ENCODE peak calls at places on chromosomes 3 and 15, in six cellular contexts. K, E, G, R, F and S are unnamed samples.

GRCh38 chr3:114394551-114394950 is 100.7 kb downstream of the TIGIT start:
- DNase-seq in F (no peak), E (no peak), R (no peak), G (no peak), K (no peak), S (no peak)

GRCh38 chr3:138944842-138945645 is 1.9 kb downstream of the FOXL2 start:
- DNase-seq in F (peak), R (no peak), K (no peak), E (peak), G (no peak), S (no peak)

GRCh38 chr3:177284383-177284881 is 87.2 kb upstream of the TBL1XR1 start:
- DNase-seq in K (peak), G (no peak), R (peak), F (no peak), E (peak), S (no peak)

GRCh38 chr15:52783191-52783829 is 6.8 kb downstream of the ONECUT1 start:
- DNase-seq in G (no peak), R (no peak), K (no peak), F (no peak), E (no peak), S (no peak)

GRCh38 chr3:59247402-59247841 is 197.6 kb upstream of the CFAP20DC start:
- DNase-seq in R (no peak), F (no peak), G (peak), E (no peak), K (no peak), S (peak)

GRCh38 chr3:143247007-143247563 is 127.5 kb downstream of the CHST2 start:
- DNase-seq in K (no peak), E (no peak), G (no peak), F (no peak), R (no peak), S (no peak)

GRCh38 chr15:61184431-61184830 is 44.7 kb downstream of the RORA start:
- DNase-seq in G (no peak), F (no peak), K (no peak), E (no peak), R (no peak), S (no peak)

GRCh38 chr3:15427981-15428380 is 583 bp downstream of the EAF1 start:
- DNase-seq in E (peak), K (peak), F (peak), G (no peak), R (no peak), S (no peak)

GRCh38 chr3:191094057-191094456 is 105.0 kb upstream of the OSTN start:
- DNase-seq in G (no peak), F (no peak), K (no peak), R (no peak), E (no peak), S (no peak)

GRCh38 chr15:62506217-62506805 is 341.2 kb upstream of the C2CD4B start:
- DNase-seq in G (no peak), K (peak), R (no peak), E (no peak), F (no peak), S (peak)

GRCh38 chr3:126355251-126355650 is 2.0 kb downstream of the KLF15 start:
- DNase-seq in E (peak), R (no peak), G (no peak), F (no peak), K (no peak), S (no peak)

GRCh38 chr15:44033894-44034293 is 161.2 kb downstream of the FRMD5 start:
- DNase-seq in G (no peak), F (peak), K (no peak), R (peak), E (no peak), S (no peak)

GRCh38 chr3:10977864-10978510 is 14.6 kb upstream of the SLC6A1 start:
- DNase-seq in R (no peak), E (no peak), G (no peak), F (no peak), K (no peak), S (no peak)

GRCh38 chr3:45555666-45556065 is 38.9 kb upstream of the LIMD1 start:
- DNase-seq in E (no peak), R (no peak), K (no peak), G (no peak), F (no peak), S (no peak)

GRCh38 chr3:43964640-43965039 is 273.9 kb downstream of the ABHD5 start:
- DNase-seq in R (no peak), F (no peak), K (no peak), G (no peak), E (no peak), S (no peak)

GRCh38 chr3:123155471-123156011 is 46.2 kb upstream of the SEC22A start:
- DNase-seq in E (no peak), F (no peak), R (no peak), G (no peak), K (no peak), S (no peak)

GRCh38 chr3:40187945-40188344 is 121.6 kb upstream of the EIF1B start:
- DNase-seq in F (no peak), K (no peak), R (no peak), E (no peak), G (peak), S (peak)

GRCh38 chr3:129162729-129163579 is 2.1 kb upstream of the ISY1 start:
- DNase-seq in F (peak), E (peak), G (no peak), K (peak), R (no peak), S (no peak)

GRCh38 chr3:187064210-187065115 is 74.8 kb downstream of the RPL39L start:
- DNase-seq in G (no peak), E (no peak), F (peak), K (peak), R (no peak), S (no peak)

GRCh38 chr3:81696090-81696489 is 65.4 kb downstream of the GBE1 start:
- DNase-seq in G (no peak), F (no peak), R (no peak), K (no peak), E (no peak), S (no peak)

GRCh38 chr3:84439476-84439875 is 519.3 kb upstream of the CADM2 start:
- DNase-seq in K (no peak), R (no peak), G (no peak), E (no peak), F (no peak), S (no peak)
- TF ChIP-seq JUND in K (no peak), R (no peak), G (no peak), E (no peak), F (no peak), S (no peak)

DNA sequence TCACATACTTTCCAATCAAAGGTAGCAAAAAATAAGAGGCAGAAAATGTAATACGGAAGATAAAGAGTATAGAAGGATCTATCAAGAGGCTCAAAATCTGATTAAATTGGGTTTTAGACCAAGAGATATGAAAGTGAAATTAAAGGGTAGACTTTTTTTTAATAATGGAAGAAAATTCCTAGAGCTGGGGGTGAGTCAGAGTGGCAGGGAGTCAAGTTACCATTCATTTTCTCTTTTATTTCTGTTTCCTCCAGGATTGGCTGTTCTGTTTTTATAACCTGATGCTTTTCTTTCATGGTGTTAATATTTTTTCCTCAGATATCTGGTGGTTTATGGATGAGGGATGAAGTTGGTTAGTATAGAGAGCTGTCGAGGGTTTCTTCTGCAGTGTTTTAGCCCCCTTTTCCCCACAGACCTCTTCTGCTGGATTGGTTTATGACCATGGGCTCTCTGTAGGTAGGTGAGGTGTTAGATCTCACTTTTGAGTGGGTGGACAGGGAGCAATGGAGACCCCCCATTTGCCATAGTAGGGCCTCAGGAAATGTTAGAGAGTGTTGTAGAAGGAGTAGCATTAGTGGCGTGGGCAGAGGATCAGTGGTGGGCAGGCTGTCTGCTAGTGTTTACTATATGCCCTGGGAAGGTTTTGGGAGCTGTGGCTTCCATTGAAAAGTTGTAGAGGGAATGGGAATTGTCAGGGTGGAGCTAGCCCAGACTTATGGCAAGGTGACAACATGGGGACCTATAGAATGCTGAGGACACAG is 201.6 kb upstream of the GOLGA6L4 start:
- DNase-seq in K (no peak), F (no peak), E (no peak), G (no peak), R (no peak), S (no peak)
- TF ChIP-seq JUND in K (no peak), F (no peak), E (no peak), G (no peak), R (no peak), S (no peak)

GRCh38 chr3:37477275-37477674 is 302.9 kb upstream of the LRRFIP2 start:
- DNase-seq in E (no peak), F (peak), G (no peak), K (no peak), R (no peak), S (peak)
- TF ChIP-seq JUND in E (no peak), F (no peak), G (no peak), K (no peak), R (no peak), S (no peak)

GRCh38 chr15:65184305-65184943 is 718 bp downstream of the CLPX start:
- DNase-seq in G (no peak), E (peak), F (peak), R (no peak), K (peak), S (peak)
- TF ChIP-seq JUND in G (no peak), E (no peak), F (no peak), R (no peak), K (no peak), S (no peak)

GRCh38 chr3:130354430-130354829 is 9.0 kb downstream of the COL6A5 start:
- DNase-seq in E (peak), G (no peak), R (no peak), K (no peak), F (no peak), S (no peak)
- TF ChIP-seq JUND in E (no peak), G (no peak), R (no peak), K (no peak), F (no peak), S (no peak)

DNA sequence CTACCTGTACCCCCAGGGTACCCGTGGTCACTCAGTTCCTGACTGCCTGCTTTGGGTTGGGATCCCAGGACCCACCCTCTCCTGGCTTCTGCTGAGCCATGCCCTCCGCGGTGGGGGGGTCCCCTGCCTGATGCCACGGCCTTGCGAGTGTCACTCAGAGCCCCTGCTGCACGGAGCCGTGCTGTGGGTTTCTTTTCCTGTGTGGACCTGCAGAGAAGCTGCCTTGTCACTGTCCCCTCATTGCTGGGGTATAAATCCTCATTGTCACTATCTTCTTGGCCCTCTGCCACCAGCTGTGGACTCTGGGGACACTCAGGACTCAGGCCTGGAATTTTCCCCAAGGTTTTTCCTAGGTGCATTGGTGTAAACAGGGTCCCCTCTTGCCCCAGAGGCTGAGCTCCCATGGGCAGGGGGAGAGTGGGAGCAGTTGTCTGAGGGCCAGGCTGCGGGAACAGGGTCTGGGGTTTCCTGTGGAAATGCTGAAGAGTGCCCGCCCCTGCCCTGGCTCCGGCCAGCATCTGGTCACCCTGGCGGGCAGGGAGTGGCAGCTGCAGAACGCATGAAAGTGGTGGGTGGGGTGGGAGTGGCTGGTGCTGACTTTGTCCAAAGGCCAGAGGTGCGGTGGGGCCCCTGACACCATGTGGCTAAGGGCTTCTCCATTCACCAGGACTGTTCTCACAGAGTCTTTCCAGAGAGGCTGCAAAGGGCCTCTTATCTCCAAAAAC is 191.7 kb downstream of the GOLGA6L6 start:
- DNase-seq in G (no peak), E (no peak), F (no peak), K (no peak), R (no peak), S (no peak)
- TF ChIP-seq JUND in G (no peak), E (no peak), F (no peak), K (no peak), R (no peak), S (no peak)

GRCh38 chr15:71532994-71533393 is 277.4 kb upstream of the NR2E3 start:
- DNase-seq in R (peak), E (peak), K (peak), F (peak), G (no peak), S (peak)
- TF ChIP-seq JUND in R (no peak), E (no peak), K (no peak), F (no peak), G (no peak), S (no peak)